ENCODE peak calls at places on chromosomes 4 and X, in four cellular contexts. One of them, this sample, is unnamed.

GRCh38 chr4:6649216-6649615 is 8.7 kb downstream of the MRFAP1 start:
- DNase-seq in T-helper 1 cell: no peak
- DNase-seq in naive B cell: no peak
- DNase-seq in HFF-Myc: no peak
- DNase-seq in this sample: no peak

GRCh38 chr4:656651-657337 is 17.3 kb downstream of the ATP5ME start:
- DNase-seq in T-helper 1 cell: no peak
- DNase-seq in naive B cell: no peak
- DNase-seq in HFF-Myc: no peak
- DNase-seq in this sample: no peak

GRCh38 chrX:153457136-153457825 is 11.4 kb upstream of the TREX2 start:
- DNase-seq in T-helper 1 cell: no peak
- DNase-seq in naive B cell: no peak
- DNase-seq in HFF-Myc: no peak
- DNase-seq in this sample: no peak

GRCh38 chr4:3306465-3306864 is 13.6 kb downstream of the RGS12 start:
- DNase-seq in T-helper 1 cell: no peak
- DNase-seq in naive B cell: no peak
- DNase-seq in HFF-Myc: no peak
- DNase-seq in this sample: no peak

GRCh38 chr4:128812360-128812958 is 3.0 kb downstream of the JADE1 start:
- DNase-seq in T-helper 1 cell: no peak
- DNase-seq in naive B cell: no peak
- DNase-seq in HFF-Myc: peak
- DNase-seq in this sample: peak

GRCh38 chr4:57070461-57070860 is 39.7 kb downstream of the IGFBP7 start:
- DNase-seq in T-helper 1 cell: no peak
- DNase-seq in naive B cell: no peak
- DNase-seq in HFF-Myc: no peak
- DNase-seq in this sample: no peak

GRCh38 chrX:40167240-40168182 is 69.8 kb upstream of the BCOR start:
- DNase-seq in T-helper 1 cell: no peak
- DNase-seq in naive B cell: no peak
- DNase-seq in HFF-Myc: no peak
- DNase-seq in this sample: no peak

GRCh38 chrX:29397506-29397905 is 810.3 kb downstream of the IL1RAPL1 start:
- DNase-seq in T-helper 1 cell: no peak
- DNase-seq in naive B cell: no peak
- DNase-seq in HFF-Myc: no peak
- DNase-seq in this sample: no peak

GRCh38 chr4:43564601-43565000 is 672.1 kb downstream of the GRXCR1 start:
- DNase-seq in T-helper 1 cell: no peak
- DNase-seq in naive B cell: no peak
- DNase-seq in HFF-Myc: no peak
- DNase-seq in this sample: no peak

GRCh38 chr4:38387348-38387747 is 276.7 kb upstream of the KLF3 start:
- DNase-seq in T-helper 1 cell: no peak
- DNase-seq in naive B cell: no peak
- DNase-seq in HFF-Myc: no peak
- DNase-seq in this sample: no peak

GRCh38 chr4:1910643-1911042 is 39.5 kb downstream of the NSD2 start:
- DNase-seq in T-helper 1 cell: no peak
- DNase-seq in naive B cell: no peak
- DNase-seq in HFF-Myc: no peak
- DNase-seq in this sample: peak

GRCh38 chrX:3713225-3713936 is at the start of gene PRKX:
- DNase-seq in T-helper 1 cell: peak
- DNase-seq in naive B cell: peak
- DNase-seq in HFF-Myc: no peak
- DNase-seq in this sample: peak

GRCh38 chrX:123859828-123860505 is at the start of gene XIAP:
- DNase-seq in T-helper 1 cell: peak
- DNase-seq in naive B cell: peak
- DNase-seq in HFF-Myc: peak
- DNase-seq in this sample: peak

GRCh38 chrX:17710836-17711235 is 26.5 kb upstream of the SCML1 start:
- DNase-seq in T-helper 1 cell: no peak
- DNase-seq in naive B cell: no peak
- DNase-seq in HFF-Myc: no peak
- DNase-seq in this sample: no peak

GRCh38 chr4:91171217-91171616 is 1044.0 kb downstream of the CCSER1 start:
- DNase-seq in T-helper 1 cell: no peak
- DNase-seq in naive B cell: no peak
- DNase-seq in HFF-Myc: no peak
- DNase-seq in this sample: no peak

GRCh38 chr4:144701683-144702233 is 55.8 kb downstream of the HHIP start:
- DNase-seq in T-helper 1 cell: no peak
- DNase-seq in naive B cell: no peak
- DNase-seq in HFF-Myc: no peak
- DNase-seq in this sample: no peak

GRCh38 chrX:76109654-76110053 is 63.2 kb upstream of the PBDC1 start:
- DNase-seq in T-helper 1 cell: no peak
- DNase-seq in naive B cell: no peak
- DNase-seq in HFF-Myc: no peak
- DNase-seq in this sample: no peak

GRCh38 chr4:56874166-56874565 is 33.5 kb upstream of the REST start:
- DNase-seq in T-helper 1 cell: no peak
- DNase-seq in naive B cell: no peak
- DNase-seq in HFF-Myc: no peak
- DNase-seq in this sample: peak

GRCh38 chr4:25813705-25814104 is 49.1 kb downstream of the SEL1L3 start:
- DNase-seq in T-helper 1 cell: no peak
- DNase-seq in naive B cell: no peak
- DNase-seq in HFF-Myc: no peak
- DNase-seq in this sample: peak

GRCh38 chrX:1542994-1543725 is 6.2 kb upstream of the P2RY8 start:
- DNase-seq in T-helper 1 cell: no peak
- DNase-seq in naive B cell: no peak
- DNase-seq in HFF-Myc: no peak
- DNase-seq in this sample: no peak

GRCh38 chrX:44903107-44903506 is 30.1 kb downstream of the KDM6A start:
- DNase-seq in T-helper 1 cell: no peak
- DNase-seq in naive B cell: no peak
- DNase-seq in HFF-Myc: no peak
- DNase-seq in this sample: no peak

GRCh38 chr4:76058302-76058701 is 16.2 kb upstream of the ART3 start:
- DNase-seq in T-helper 1 cell: no peak
- DNase-seq in naive B cell: no peak
- DNase-seq in HFF-Myc: no peak
- DNase-seq in this sample: no peak

GRCh38 chrX:22748093-22748999 is 251.4 kb upstream of the DDX53 start:
- DNase-seq in T-helper 1 cell: peak
- DNase-seq in naive B cell: peak
- DNase-seq in HFF-Myc: peak
- DNase-seq in this sample: no peak